ENCODE peak calls at places on chromosomes 7 and 10, in ten cellular contexts. H, T, M, Q, P, W, D, C, S and Y are unnamed samples.

GRCh38 chr10:87053121-87053520 is 33.0 kb downstream of the FAM25A start:
- DNase-seq in T (peak; percentile 72), C (peak; percentile 66), P (no peak), D (no peak), M (no peak), Q (no peak), S (peak; percentile 79), H (no peak), W (no peak), Y (no peak)

GRCh38 chr10:21807162-21807561 is 196.4 kb downstream of the DNAJC1 start:
- DNase-seq in M (peak; percentile 51), T (no peak), P (no peak), H (no peak), Q (no peak), C (no peak), D (no peak), S (no peak), W (no peak), Y (no peak)

GRCh38 chr10:97764519-97764931 is 7.3 kb downstream of the SFRP5 start:
- DNase-seq in Q (no peak), S (no peak), H (no peak), D (no peak), P (no peak), T (no peak), M (no peak), W (no peak), C (no peak), Y (no peak)

GRCh38 chr10:102752266-102752930 is 8.7 kb downstream of the WBP1L start:
- DNase-seq in C (no peak), W (peak; percentile 87), P (no peak), Q (no peak), D (no peak), M (no peak), H (no peak), T (no peak), S (no peak), Y (no peak)

GRCh38 chr7:81484266-81484665 is 285.6 kb downstream of the HGF start:
- DNase-seq in T (no peak), C (no peak), S (no peak), M (peak; percentile 79), W (peak; percentile 91), Q (no peak), P (no peak), H (no peak), D (no peak), Y (no peak)

GRCh38 chr10:19826712-19827111 is 10.5 kb downstream of the PLXDC2 start:
- DNase-seq in S (no peak), P (no peak), M (peak; percentile 35), Q (no peak), W (no peak), H (no peak), D (no peak), T (no peak), C (no peak), Y (no peak)

GRCh38 chr7:37208528-37208927 is 240.1 kb downstream of the ELMO1 start:
- DNase-seq in P (peak; percentile 4), H (peak; percentile 32), T (peak; percentile 26), D (no peak), W (peak; percentile 4), S (peak; percentile 67), M (peak; percentile 34), Q (no peak), C (peak; percentile 57), Y (no peak)

GRCh38 chr10:91745086-91745831 is 53.0 kb upstream of the TNKS2 start:
- DNase-seq in S (no peak), H (no peak), W (no peak), P (no peak), M (peak; percentile 4), Q (no peak), D (no peak), T (peak; percentile 36), C (no peak), Y (no peak)